ENCODE peak calls at places on chromosomes 5 and 9, in six cellular contexts. One of them, this sample, is unnamed.

GRCh38 chr5:131355972-131356528 is 92.2 kb downstream of the CDC42SE2 start:
- DNase-seq in cardiac fibroblast: peak
- DNase-seq in NCI-H1092: no peak
- DNase-seq in activated CD4-positive, alpha-beta T cell treated with anti-CD3 and anti-CD28 coated beads for 48 hours: no peak
- DNase-seq in brain microvascular endothelial cell: no peak
- DNase-seq in GM19239: no peak
- DNase-seq in this sample: no peak

GRCh38 chr9:137129089-137129455 is 9.9 kb upstream of the GRIN1 start:
- DNase-seq in GM19239: peak
- DNase-seq in brain microvascular endothelial cell: peak
- DNase-seq in cardiac fibroblast: peak
- DNase-seq in activated CD4-positive, alpha-beta T cell treated with anti-CD3 and anti-CD28 coated beads for 48 hours: peak
- DNase-seq in NCI-H1092: no peak
- DNase-seq in this sample: peak

GRCh38 chr9:18142964-18143363 is 331.0 kb upstream of the ADAMTSL1 start:
- DNase-seq in NCI-H1092: no peak
- DNase-seq in cardiac fibroblast: peak
- DNase-seq in brain microvascular endothelial cell: no peak
- DNase-seq in activated CD4-positive, alpha-beta T cell treated with anti-CD3 and anti-CD28 coated beads for 48 hours: no peak
- DNase-seq in GM19239: no peak
- DNase-seq in this sample: no peak

GRCh38 chr5:154967419-154968024 is 26.6 kb downstream of the MRPL22 start:
- DNase-seq in brain microvascular endothelial cell: peak
- DNase-seq in GM19239: no peak
- DNase-seq in cardiac fibroblast: peak
- DNase-seq in activated CD4-positive, alpha-beta T cell treated with anti-CD3 and anti-CD28 coated beads for 48 hours: no peak
- DNase-seq in NCI-H1092: no peak
- DNase-seq in this sample: no peak

GRCh38 chr5:63401434-63402046 is 560.7 kb downstream of the HTR1A start:
- DNase-seq in GM19239: peak
- DNase-seq in brain microvascular endothelial cell: peak
- DNase-seq in activated CD4-positive, alpha-beta T cell treated with anti-CD3 and anti-CD28 coated beads for 48 hours: peak
- DNase-seq in NCI-H1092: no peak
- DNase-seq in cardiac fibroblast: peak
- DNase-seq in this sample: peak

GRCh38 chr5:58153255-58153654 is 306.6 kb downstream of the PLK2 start:
- DNase-seq in GM19239: no peak
- DNase-seq in NCI-H1092: no peak
- DNase-seq in cardiac fibroblast: no peak
- DNase-seq in activated CD4-positive, alpha-beta T cell treated with anti-CD3 and anti-CD28 coated beads for 48 hours: no peak
- DNase-seq in brain microvascular endothelial cell: peak
- DNase-seq in this sample: peak

GRCh38 chr5:122101636-122102285 is 23.7 kb upstream of the LOX start:
- DNase-seq in GM19239: no peak
- DNase-seq in activated CD4-positive, alpha-beta T cell treated with anti-CD3 and anti-CD28 coated beads for 48 hours: no peak
- DNase-seq in cardiac fibroblast: peak
- DNase-seq in NCI-H1092: no peak
- DNase-seq in brain microvascular endothelial cell: peak
- DNase-seq in this sample: peak

GRCh38 chr9:108663381-108663876 is 192.4 kb downstream of the ACTL7B start:
- DNase-seq in activated CD4-positive, alpha-beta T cell treated with anti-CD3 and anti-CD28 coated beads for 48 hours: no peak
- DNase-seq in NCI-H1092: no peak
- DNase-seq in cardiac fibroblast: no peak
- DNase-seq in brain microvascular endothelial cell: no peak
- DNase-seq in GM19239: no peak
- DNase-seq in this sample: no peak

GRCh38 chr9:125513634-125514413 is 193.2 kb downstream of the MAPKAP1 start:
- DNase-seq in brain microvascular endothelial cell: peak
- DNase-seq in GM19239: peak
- DNase-seq in NCI-H1092: no peak
- DNase-seq in activated CD4-positive, alpha-beta T cell treated with anti-CD3 and anti-CD28 coated beads for 48 hours: peak
- DNase-seq in cardiac fibroblast: peak
- DNase-seq in this sample: peak

GRCh38 chr9:98142182-98142924 is 23.3 kb upstream of the TRIM14 start:
- DNase-seq in cardiac fibroblast: no peak
- DNase-seq in activated CD4-positive, alpha-beta T cell treated with anti-CD3 and anti-CD28 coated beads for 48 hours: no peak
- DNase-seq in GM19239: no peak
- DNase-seq in NCI-H1092: no peak
- DNase-seq in brain microvascular endothelial cell: no peak
- DNase-seq in this sample: no peak

GRCh38 chr9:137233143-137233980 is 2.7 kb downstream of the SLC34A3 start:
- DNase-seq in NCI-H1092: no peak
- DNase-seq in activated CD4-positive, alpha-beta T cell treated with anti-CD3 and anti-CD28 coated beads for 48 hours: no peak
- DNase-seq in brain microvascular endothelial cell: no peak
- DNase-seq in cardiac fibroblast: no peak
- DNase-seq in GM19239: no peak
- DNase-seq in this sample: no peak

GRCh38 chr5:168978500-168978899 is 322.4 kb downstream of the SLIT3 start:
- DNase-seq in activated CD4-positive, alpha-beta T cell treated with anti-CD3 and anti-CD28 coated beads for 48 hours: no peak
- DNase-seq in brain microvascular endothelial cell: no peak
- DNase-seq in NCI-H1092: no peak
- DNase-seq in cardiac fibroblast: no peak
- DNase-seq in GM19239: no peak
- DNase-seq in this sample: no peak

GRCh38 chr5:50667653-50668403 is 1.4 kb downstream of the PARP8 start:
- DNase-seq in cardiac fibroblast: peak
- DNase-seq in activated CD4-positive, alpha-beta T cell treated with anti-CD3 and anti-CD28 coated beads for 48 hours: peak
- DNase-seq in GM19239: peak
- DNase-seq in NCI-H1092: peak
- DNase-seq in brain microvascular endothelial cell: peak
- DNase-seq in this sample: peak

GRCh38 chr9:84136119-84136868 is 155.7 kb downstream of the RMI1 start:
- DNase-seq in brain microvascular endothelial cell: no peak
- DNase-seq in GM19239: no peak
- DNase-seq in NCI-H1092: no peak
- DNase-seq in activated CD4-positive, alpha-beta T cell treated with anti-CD3 and anti-CD28 coated beads for 48 hours: no peak
- DNase-seq in cardiac fibroblast: peak
- DNase-seq in this sample: no peak

GRCh38 chr5:116216246-116216645 is 131.4 kb downstream of the COMMD10 start:
- DNase-seq in NCI-H1092: no peak
- DNase-seq in GM19239: no peak
- DNase-seq in activated CD4-positive, alpha-beta T cell treated with anti-CD3 and anti-CD28 coated beads for 48 hours: no peak
- DNase-seq in brain microvascular endothelial cell: no peak
- DNase-seq in cardiac fibroblast: peak
- DNase-seq in this sample: no peak

GRCh38 chr5:8845316-8845715 is 700.6 kb downstream of the SEMA5A start:
- DNase-seq in cardiac fibroblast: no peak
- DNase-seq in brain microvascular endothelial cell: peak
- DNase-seq in activated CD4-positive, alpha-beta T cell treated with anti-CD3 and anti-CD28 coated beads for 48 hours: no peak
- DNase-seq in GM19239: no peak
- DNase-seq in NCI-H1092: no peak
- DNase-seq in this sample: peak

GRCh38 chr5:73763300-73764032 is 137.5 kb downstream of the ARHGEF28 start:
- DNase-seq in brain microvascular endothelial cell: no peak
- DNase-seq in cardiac fibroblast: no peak
- DNase-seq in GM19239: no peak
- DNase-seq in activated CD4-positive, alpha-beta T cell treated with anti-CD3 and anti-CD28 coated beads for 48 hours: no peak
- DNase-seq in NCI-H1092: no peak
- DNase-seq in this sample: no peak

GRCh38 chr5:101424530-101425175 is 521.6 kb upstream of the ST8SIA4 start:
- DNase-seq in brain microvascular endothelial cell: peak
- DNase-seq in NCI-H1092: no peak
- DNase-seq in GM19239: no peak
- DNase-seq in activated CD4-positive, alpha-beta T cell treated with anti-CD3 and anti-CD28 coated beads for 48 hours: no peak
- DNase-seq in cardiac fibroblast: peak
- DNase-seq in this sample: no peak

GRCh38 chr9:99092643-99093491 is 12.0 kb upstream of the TGFBR1 start:
- DNase-seq in activated CD4-positive, alpha-beta T cell treated with anti-CD3 and anti-CD28 coated beads for 48 hours: peak
- DNase-seq in cardiac fibroblast: no peak
- DNase-seq in GM19239: no peak
- DNase-seq in brain microvascular endothelial cell: no peak
- DNase-seq in NCI-H1092: no peak
- DNase-seq in this sample: no peak

GRCh38 chr5:141245250-141245717 is at the start of gene PCDHB15:
- DNase-seq in NCI-H1092: no peak
- DNase-seq in cardiac fibroblast: peak
- DNase-seq in brain microvascular endothelial cell: no peak
- DNase-seq in GM19239: no peak
- DNase-seq in activated CD4-positive, alpha-beta T cell treated with anti-CD3 and anti-CD28 coated beads for 48 hours: peak
- DNase-seq in this sample: no peak

GRCh38 chr9:126663661-126664072 is 49.9 kb downstream of the LMX1B start:
- DNase-seq in cardiac fibroblast: peak
- DNase-seq in brain microvascular endothelial cell: no peak
- DNase-seq in GM19239: no peak
- DNase-seq in NCI-H1092: no peak
- DNase-seq in activated CD4-positive, alpha-beta T cell treated with anti-CD3 and anti-CD28 coated beads for 48 hours: no peak
- DNase-seq in this sample: no peak

GRCh38 chr9:77507212-77507961 is 140.7 kb downstream of the GNA14 start:
- DNase-seq in cardiac fibroblast: peak
- DNase-seq in brain microvascular endothelial cell: no peak
- DNase-seq in NCI-H1092: no peak
- DNase-seq in GM19239: no peak
- DNase-seq in activated CD4-positive, alpha-beta T cell treated with anti-CD3 and anti-CD28 coated beads for 48 hours: no peak
- DNase-seq in this sample: no peak

GRCh38 chr9:33448159-33448511 is 742 bp upstream of the AQP3 start:
- DNase-seq in GM19239: no peak
- DNase-seq in NCI-H1092: no peak
- DNase-seq in cardiac fibroblast: no peak
- DNase-seq in activated CD4-positive, alpha-beta T cell treated with anti-CD3 and anti-CD28 coated beads for 48 hours: peak
- DNase-seq in brain microvascular endothelial cell: no peak
- DNase-seq in this sample: no peak

GRCh38 chr5:73851782-73852181 is 225.8 kb downstream of the ARHGEF28 start:
- DNase-seq in brain microvascular endothelial cell: no peak
- DNase-seq in GM19239: no peak
- DNase-seq in cardiac fibroblast: no peak
- DNase-seq in NCI-H1092: no peak
- DNase-seq in activated CD4-positive, alpha-beta T cell treated with anti-CD3 and anti-CD28 coated beads for 48 hours: no peak
- DNase-seq in this sample: no peak

This sample was measured in RCC 7860.